ENCODE peak calls at places on chromosomes 3 and 15, in four cellular contexts. L is breast epithelium, B is neural crest cell, T is coronary artery. Z is an unnamed sample.

GRCh38 chr15:50828610-50829206 is 63.2 kb upstream of the SPPL2A start:
- DNase-seq in L (no peak), B (no peak), T (no peak), Z (no peak)

GRCh38 chr15:92803852-92804609 is 96.1 kb upstream of the CHD2 start:
- DNase-seq in L (peak; percentile 89), B (no peak), T (peak; percentile 91), Z (no peak)

GRCh38 chr3:23590874-23591273 is 214.9 kb upstream of the UBE2E1 start:
- DNase-seq in L (no peak), B (no peak), T (no peak), Z (no peak)

GRCh38 chr3:11736136-11736833 is 92.6 kb upstream of the VGLL4 start:
- DNase-seq in L (no peak), B (no peak), T (no peak), Z (no peak)

GRCh38 chr3:171807806-171808205 is 2.5 kb downstream of the PLD1 start:
- DNase-seq in L (no peak), B (no peak), T (no peak), Z (no peak)

GRCh38 chr3:126827121-126827520 is 123.1 kb downstream of the CHCHD6 start:
- DNase-seq in L (no peak), B (no peak), T (no peak), Z (no peak)

GRCh38 chr3:112405845-112406244 is 72.9 kb downstream of the CD200 start:
- DNase-seq in L (no peak), B (no peak), T (no peak), Z (no peak)

GRCh38 chr3:45995370-45996192 is at the start of gene FYCO1:
- DNase-seq in L (peak; percentile 90), B (peak; percentile 79), T (peak; percentile 97), Z (peak; percentile 94)

GRCh38 chr15:71312731-71313460 is 197.6 kb downstream of the THSD4 start:
- DNase-seq in L (no peak), B (no peak), T (no peak), Z (no peak)

GRCh38 chr3:133461291-133461690 is 61.4 kb downstream of the BFSP2 start:
- DNase-seq in L (no peak), B (no peak), T (no peak), Z (no peak)

GRCh38 chr15:78315686-78316085 is 16.3 kb upstream of the SKIC8 start:
- DNase-seq in L (no peak), B (peak; percentile 49), T (no peak), Z (no peak)

GRCh38 chr3:101762041-101762646 is 16.9 kb upstream of the NXPE3 start:
- DNase-seq in L (no peak), B (no peak), T (no peak), Z (no peak)

GRCh38 chr3:98561727-98562521 is 30.1 kb downstream of the GPR15 start:
- DNase-seq in L (no peak), B (no peak), T (no peak), Z (no peak)

GRCh38 chr3:98359993-98360675 is 6.5 kb downstream of the OR5K4 start:
- DNase-seq in L (no peak), B (no peak), T (no peak), Z (no peak)

GRCh38 chr15:63157891-63158431 is 684 bp upstream of the RPS27L start:
- DNase-seq in L (peak; percentile 33), B (peak; percentile 50), T (no peak), Z (no peak)

GRCh38 chr15:39709941-39710340 is 72.7 kb downstream of the FSIP1 start:
- DNase-seq in L (no peak), B (no peak), T (no peak), Z (no peak)

GRCh38 chr15:37135225-37135624 is 34.9 kb upstream of the MEIS2 start:
- DNase-seq in L (no peak), B (no peak), T (no peak), Z (no peak)

GRCh38 chr15:31270767-31271166 is 55.9 kb upstream of the KLF13 start:
- DNase-seq in L (no peak), B (no peak), T (no peak), Z (no peak)

GRCh38 chr15:40441012-40441735 is 421 bp downstream of the BAHD1 start:
- DNase-seq in L (no peak), B (peak; percentile 58), T (no peak), Z (no peak)

GRCh38 chr15:101561584-101561906 is 72.0 kb upstream of the PCSK6 start:
- DNase-seq in L (no peak), B (no peak), T (peak; percentile 46), Z (no peak)

GRCh38 chr3:63034106-63034505 is 158.9 kb upstream of the CADPS start:
- DNase-seq in L (no peak), B (no peak), T (no peak), Z (no peak)

GRCh38 chr3:15309662-15310335 is 22.6 kb downstream of the SH3BP5 start:
- DNase-seq in L (no peak), B (no peak), T (no peak), Z (no peak)

GRCh38 chr3:107954845-107955244 is 136.0 kb downstream of the CD47 start:
- DNase-seq in L (no peak), B (no peak), T (no peak), Z (no peak)

GRCh38 chr3:77370413-77370812 is 330.5 kb downstream of the ROBO2 start:
- DNase-seq in L (no peak), B (no peak), T (no peak), Z (no peak)

GRCh38 chr3:102205647-102206046 is 229.2 kb upstream of the ZPLD1 start:
- DNase-seq in L (no peak), B (no peak), T (no peak), Z (no peak)

GRCh38 chr3:135034291-135034768 is 239.3 kb downstream of the EPHB1 start:
- DNase-seq in L (no peak), B (peak; percentile 9), T (no peak), Z (no peak)

GRCh38 chr3:78839710-78840109 is 928.1 kb downstream of the ROBO1 start:
- DNase-seq in L (no peak), B (no peak), T (no peak), Z (no peak)

GRCh38 chr3:185552358-185552877 is at the start of gene LIPH:
- DNase-seq in L (peak; percentile 32), B (no peak), T (no peak), Z (no peak)

GRCh38 chr3:114874447-114874846 is 272.6 kb downstream of the ZBTB20 start:
- DNase-seq in L (no peak), B (no peak), T (no peak), Z (no peak)

GRCh38 chr3:17820275-17820674 is 77.8 kb upstream of the TBC1D5 start:
- DNase-seq in L (no peak), B (no peak), T (no peak), Z (no peak)

GRCh38 chr3:42263354-42264346 is 2.3 kb downstream of the CCK start:
- DNase-seq in L (no peak), B (no peak), T (peak; percentile 54), Z (no peak)

GRCh38 chr3:150428562-150428961 is 20.5 kb downstream of the TSC22D2 start:
- DNase-seq in L (no peak), B (no peak), T (no peak), Z (no peak)

GRCh38 chr3:37024092-37024491 is 30.8 kb downstream of the MLH1 start:
- DNase-seq in L (no peak), B (no peak), T (no peak), Z (no peak)
- TF ChIP-seq CTCF in L (no peak), B (peak; percentile 39), T (no peak), Z (peak; percentile 20)

GRCh38 chr15:28913171-28913765 is 27.5 kb downstream of the APBA2 start:
- DNase-seq in L (no peak), B (no peak), T (no peak), Z (no peak)
- TF ChIP-seq CTCF in L (no peak), B (no peak), T (no peak), Z (no peak)

GRCh38 chr3:172804323-172804722 is 53.8 kb downstream of the ECT2 start:
- DNase-seq in L (no peak), B (no peak), T (no peak), Z (no peak)

GRCh38 chr3:172803489-172803888 is 53.0 kb downstream of the ECT2 start:
- DNase-seq in L (no peak), B (no peak), T (no peak), Z (no peak)

GRCh38 chr3:172813462-172813861 is 62.9 kb downstream of the ECT2 start:
- DNase-seq in L (no peak), B (no peak), T (no peak), Z (no peak)

GRCh38 chr3:172811099-172811498 is 60.6 kb downstream of the ECT2 start:
- DNase-seq in L (no peak), B (no peak), T (no peak), Z (no peak)

GRCh38 chr3:172808969-172809546 is 58.5 kb downstream of the ECT2 start:
- DNase-seq in L (no peak), B (no peak), T (no peak), Z (no peak)
- TF ChIP-seq CTCF in L (no peak), B (peak; percentile 72), T (no peak), Z (peak; percentile 47)

DNA sequence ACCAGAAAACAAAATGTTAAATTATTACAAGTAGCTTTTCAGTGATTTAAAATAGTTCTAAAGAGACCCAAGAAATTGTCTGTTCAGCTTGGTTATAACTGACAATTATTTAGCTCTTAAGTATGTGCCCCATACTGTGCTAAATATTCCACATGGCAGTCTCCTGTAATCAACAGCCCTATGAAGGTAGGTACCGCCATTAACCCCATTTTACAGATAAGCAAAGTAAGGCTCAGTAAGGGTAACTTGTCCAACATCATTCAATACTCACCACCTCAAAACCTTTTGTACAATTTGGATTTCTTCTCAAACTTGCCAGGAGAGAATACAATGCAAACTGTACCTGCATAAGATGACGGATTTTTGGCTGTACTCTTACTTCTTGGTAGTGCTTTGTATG is 33.9 kb downstream of the ADPGK start:
- DNase-seq in L (no peak), B (no peak), T (no peak), Z (no peak)
- TF ChIP-seq CTCF in L (no peak), B (no peak), T (no peak), Z (no peak)

DNA sequence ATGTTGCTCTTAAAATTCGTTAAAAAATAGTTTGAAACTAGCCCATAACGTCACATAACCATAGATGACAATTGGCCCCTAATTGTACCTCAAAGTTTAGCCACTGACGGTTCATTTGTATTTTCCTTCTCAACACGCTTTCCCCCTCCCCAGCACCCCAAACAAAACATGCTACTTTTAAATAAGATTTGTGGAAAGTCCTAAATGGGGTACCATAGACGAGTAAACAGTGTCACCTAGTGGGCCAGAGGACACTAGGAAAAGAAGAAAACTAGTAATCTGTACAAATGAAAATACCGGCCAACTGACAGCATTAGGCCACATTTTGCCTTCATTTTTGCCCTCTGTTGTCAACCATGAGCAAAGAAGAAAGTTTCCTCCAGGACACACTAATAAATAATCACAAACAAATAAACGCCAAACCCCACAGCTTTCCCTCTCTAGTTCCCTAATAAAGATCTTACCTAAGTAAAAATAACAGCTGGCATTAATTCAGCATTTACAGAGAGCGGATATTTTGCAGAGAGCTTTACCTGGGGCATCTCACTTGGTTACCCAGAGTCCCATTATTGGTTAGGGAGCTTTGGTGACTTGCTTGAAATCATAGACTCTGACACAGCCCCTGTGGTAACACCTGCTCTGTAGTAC is 175.1 kb upstream of the ATP11B start:
- DNase-seq in L (no peak), B (peak; percentile 19), T (no peak), Z (no peak)
- TF ChIP-seq CTCF in L (no peak), B (peak; percentile 85), T (no peak), Z (peak; percentile 47)

Z was measured in D721Med.